ENCODE peak calls at places on chromosomes 2 and 18, in eight cellular contexts. M is NCI-H524; B is spleen; H is activated T-helper 1 cell treated with anti-CD3 and anti-CD28 coated beads, Interleukin-2, amount 50 U/mL, for 16 hours; Q is NCI-H345; O is RPMI7951; W is CD4-positive, alpha-beta memory T cell; L is EH. C is an unnamed sample.

GRCh38 chr2:101473911-101474751 is 781 bp downstream of the RFX8 start:
- DNase-seq in H (peak), M (no peak), B (peak), L (peak), W (no peak), Q (peak), O (peak), C (peak)

GRCh38 chr2:85089464-85090072 is 43.6 kb upstream of the TCF7L1 start:
- DNase-seq in M (peak), B (no peak), H (no peak), O (no peak), Q (no peak), W (no peak), L (no peak), C (peak)

GRCh38 chr2:10221443-10221842 is 81.3 kb upstream of the HPCAL1 start:
- DNase-seq in M (no peak), B (peak), H (no peak), W (no peak), O (peak), Q (no peak), L (no peak), C (no peak)

GRCh38 chr2:54845094-54845493 is 121.6 kb downstream of the EML6 start:
- DNase-seq in O (no peak), H (no peak), Q (no peak), L (no peak), B (no peak), M (no peak), W (no peak), C (no peak)

GRCh38 chr2:215751200-215751910 is 262.0 kb downstream of the MREG start:
- DNase-seq in W (no peak), O (peak), B (no peak), Q (no peak), H (no peak), M (no peak), L (peak), C (no peak)

GRCh38 chr2:47720036-47720435 is 62.9 kb upstream of the MSH6 start:
- DNase-seq in W (no peak), H (no peak), M (no peak), O (no peak), Q (no peak), B (no peak), L (no peak), C (no peak)

GRCh38 chr2:35454966-35455638 is 900.5 kb upstream of the CRIM1 start:
- DNase-seq in B (no peak), M (no peak), H (no peak), W (no peak), Q (no peak), O (peak), L (no peak), C (peak)

GRCh38 chr2:26615336-26616031 is 25.7 kb downstream of the CIB4 start:
- DNase-seq in H (no peak), M (no peak), O (no peak), L (peak), B (no peak), W (no peak), Q (no peak), C (no peak)

GRCh38 chr2:224025874-224026273 is 13.2 kb downstream of the SERPINE2 start:
- DNase-seq in M (no peak), O (no peak), B (no peak), L (no peak), W (peak), H (peak), Q (no peak), C (no peak)

GRCh38 chr2:240460243-240460630 is 24.8 kb downstream of the GPC1 start:
- DNase-seq in M (no peak), W (peak), H (no peak), Q (no peak), L (no peak), O (no peak), B (peak), C (no peak)

GRCh38 chr18:22314001-22314400 is 103.7 kb downstream of the CTAGE1 start:
- DNase-seq in H (no peak), O (no peak), B (no peak), W (no peak), L (peak), M (no peak), Q (no peak), C (no peak)

GRCh38 chr2:109692013-109692738 is 78.0 kb downstream of the SOWAHC start:
- DNase-seq in W (no peak), Q (no peak), M (no peak), B (no peak), O (no peak), H (no peak), L (no peak), C (no peak)

GRCh38 chr2:150376627-150377335 is 110.7 kb downstream of the RND3 start:
- DNase-seq in M (no peak), W (no peak), B (no peak), H (no peak), L (peak), Q (no peak), O (peak), C (peak)

GRCh38 chr2:176092270-176093144 is at the start of gene HOXD13:
- DNase-seq in O (peak), B (no peak), W (no peak), M (peak), L (peak), Q (peak), H (no peak), C (peak)

GRCh38 chr2:15220618-15221017 is 340.5 kb downstream of the NBAS start:
- DNase-seq in L (no peak), M (no peak), W (no peak), O (no peak), B (no peak), Q (no peak), H (no peak), C (no peak)